ENCODE peak calls at places on chromosomes 11 and 22, in five cellular contexts. One of them, this sample, is unnamed.
A peak's percentile ranks its signal among the peaks of the same experiment; 100 is the strongest.

GRCh38 chr22:46541536-46541935 is 4.1 kb upstream of the CELSR1 start:
- DNase-seq in NCI-H1105: no peak
- DNase-seq in AG20443: no peak
- DNase-seq in IMR-90: no peak
- DNase-seq in naive thymus-derived CD8-positive, alpha-beta T cell: no peak
- DNase-seq in this sample: no peak

GRCh38 chr11:111362887-111363411 is 16.1 kb downstream of the POU2AF1 start:
- DNase-seq in NCI-H1105: no peak
- DNase-seq in naive thymus-derived CD8-positive, alpha-beta T cell: no peak
- DNase-seq in AG20443: no peak
- DNase-seq in IMR-90: no peak
- DNase-seq in this sample: no peak

GRCh38 chr11:35223429-35223828 is 84.5 kb downstream of the CD44 start:
- DNase-seq in NCI-H1105: no peak
- DNase-seq in IMR-90: peak; percentile 62
- DNase-seq in AG20443: peak; percentile 69
- DNase-seq in naive thymus-derived CD8-positive, alpha-beta T cell: no peak
- DNase-seq in this sample: no peak

GRCh38 chr11:68658661-68659060 is 25.7 kb upstream of the GAL start:
- DNase-seq in NCI-H1105: no peak
- DNase-seq in naive thymus-derived CD8-positive, alpha-beta T cell: no peak
- DNase-seq in AG20443: no peak
- DNase-seq in IMR-90: peak; percentile 31
- DNase-seq in this sample: peak; percentile 72

GRCh38 chr11:92211576-92212167 is 12.9 kb upstream of the FAT3 start:
- DNase-seq in NCI-H1105: no peak
- DNase-seq in AG20443: peak; percentile 41
- DNase-seq in IMR-90: peak; percentile 33
- DNase-seq in naive thymus-derived CD8-positive, alpha-beta T cell: no peak
- DNase-seq in this sample: peak; percentile 32

GRCh38 chr11:13837286-13837685 is 125.2 kb upstream of the SPON1 start:
- DNase-seq in IMR-90: peak; percentile 22
- DNase-seq in NCI-H1105: no peak
- DNase-seq in naive thymus-derived CD8-positive, alpha-beta T cell: no peak
- DNase-seq in AG20443: no peak
- DNase-seq in this sample: peak; percentile 6

GRCh38 chr22:22894740-22895731 is 7.4 kb downstream of the IGLL5 start:
- DNase-seq in IMR-90: no peak
- DNase-seq in naive thymus-derived CD8-positive, alpha-beta T cell: no peak
- DNase-seq in NCI-H1105: no peak
- DNase-seq in AG20443: no peak
- DNase-seq in this sample: no peak

GRCh38 chr11:65301491-65302329 is 13.0 kb upstream of the CDC42EP2 start:
- DNase-seq in NCI-H1105: no peak
- DNase-seq in naive thymus-derived CD8-positive, alpha-beta T cell: no peak
- DNase-seq in AG20443: peak; percentile 61
- DNase-seq in IMR-90: peak; percentile 50
- DNase-seq in this sample: peak; percentile 84

GRCh38 chr11:62505112-62505783 is 41.4 kb downstream of the AHNAK start:
- DNase-seq in IMR-90: no peak
- DNase-seq in AG20443: peak; percentile 45
- DNase-seq in naive thymus-derived CD8-positive, alpha-beta T cell: no peak
- DNase-seq in NCI-H1105: no peak
- DNase-seq in this sample: peak; percentile 24

GRCh38 chr11:115920087-115920461 is 415.9 kb upstream of the CADM1 start:
- DNase-seq in IMR-90: peak; percentile 67
- DNase-seq in AG20443: peak; percentile 18
- DNase-seq in naive thymus-derived CD8-positive, alpha-beta T cell: no peak
- DNase-seq in NCI-H1105: no peak
- DNase-seq in this sample: no peak

GRCh38 chr11:69637956-69638871 is 2.7 kb upstream of the CCND1 start:
- DNase-seq in NCI-H1105: peak; percentile 50
- DNase-seq in AG20443: peak; percentile 75
- DNase-seq in naive thymus-derived CD8-positive, alpha-beta T cell: no peak
- DNase-seq in IMR-90: peak; percentile 65
- DNase-seq in this sample: peak; percentile 62

GRCh38 chr11:128018692-128019091 is 568.7 kb downstream of the ETS1 start:
- DNase-seq in naive thymus-derived CD8-positive, alpha-beta T cell: no peak
- DNase-seq in AG20443: no peak
- DNase-seq in IMR-90: peak; percentile 23
- DNase-seq in NCI-H1105: no peak
- DNase-seq in this sample: no peak

GRCh38 chr11:91869751-91870150 is 354.9 kb upstream of the FAT3 start:
- DNase-seq in NCI-H1105: no peak
- DNase-seq in naive thymus-derived CD8-positive, alpha-beta T cell: no peak
- DNase-seq in AG20443: no peak
- DNase-seq in IMR-90: no peak
- DNase-seq in this sample: no peak

GRCh38 chr11:67158241-67158640 is 39.2 kb downstream of the KDM2A start:
- DNase-seq in IMR-90: peak; percentile 38
- DNase-seq in AG20443: no peak
- DNase-seq in NCI-H1105: no peak
- DNase-seq in naive thymus-derived CD8-positive, alpha-beta T cell: no peak
- DNase-seq in this sample: no peak

GRCh38 chr22:38347944-38348750 is 30.9 kb upstream of the CSNK1E start:
- DNase-seq in NCI-H1105: no peak
- DNase-seq in naive thymus-derived CD8-positive, alpha-beta T cell: no peak
- DNase-seq in AG20443: peak; percentile 30
- DNase-seq in IMR-90: peak; percentile 29
- DNase-seq in this sample: peak; percentile 39

GRCh38 chr11:33897761-33898403 is 6.0 kb upstream of the LMO2 start:
- DNase-seq in IMR-90: no peak
- DNase-seq in NCI-H1105: no peak
- DNase-seq in naive thymus-derived CD8-positive, alpha-beta T cell: no peak
- DNase-seq in AG20443: peak; percentile 25
- DNase-seq in this sample: no peak